ENCODE peak calls at places on chromosome 18, in eight cellular contexts. Y, M, N, I, B, F, G and L are unnamed samples.

GRCh38 chr18:24659837-24660720 is 199.6 kb downstream of the HRH4 start:
- DNase-seq in F (peak; percentile 11), G (peak; percentile 53), B (no peak), Y (no peak), M (no peak), I (peak; percentile 14), N (no peak), L (peak; percentile 65)

GRCh38 chr18:58211510-58211909 is 167.5 kb downstream of the NEDD4L start:
- DNase-seq in Y (no peak), M (no peak), G (no peak), B (no peak), F (no peak), I (no peak), N (no peak), L (no peak)

GRCh38 chr18:2150566-2150965 is 420.7 kb downstream of the METTL4 start:
- DNase-seq in B (no peak), F (no peak), N (no peak), G (no peak), M (no peak), I (no peak), Y (no peak), L (no peak)

GRCh38 chr18:7000484-7001096 is 117.0 kb downstream of the LAMA1 start:
- DNase-seq in B (no peak), G (no peak), N (no peak), I (no peak), F (peak; percentile 49), M (peak; percentile 4), Y (no peak), L (no peak)

GRCh38 chr18:63963610-63964256 is 6.1 kb upstream of the SERPINB8 start:
- DNase-seq in Y (peak; percentile 46), G (no peak), F (peak; percentile 76), M (peak; percentile 36), B (no peak), N (peak; percentile 45), I (no peak), L (peak; percentile 69)

GRCh38 chr18:51340332-51340731 is 142.9 kb upstream of the MEX3C start:
- DNase-seq in G (no peak), F (no peak), N (no peak), M (no peak), Y (no peak), I (no peak), B (no peak), L (no peak)

GRCh38 chr18:10343778-10344177 is 110.7 kb upstream of the APCDD1 start:
- DNase-seq in I (no peak), B (no peak), N (no peak), Y (peak; percentile 63), G (no peak), M (no peak), F (no peak), L (no peak)

GRCh38 chr18:48826806-48827205 is 124.0 kb downstream of the SMAD7 start:
- DNase-seq in G (no peak), Y (no peak), N (no peak), B (peak; percentile 53), I (no peak), F (no peak), M (no peak), L (no peak)

GRCh38 chr18:56747857-56748256 is 96.7 kb downstream of the WDR7 start:
- DNase-seq in Y (no peak), I (no peak), F (no peak), N (no peak), M (no peak), B (no peak), G (no peak), L (no peak)

GRCh38 chr18:69936191-69936558 is 11.5 kb downstream of the CD226 start:
- DNase-seq in I (no peak), M (no peak), Y (no peak), B (no peak), F (no peak), N (no peak), G (no peak), L (no peak)

GRCh38 chr18:36546028-36546427 is 248.5 kb downstream of the FHOD3 start:
- DNase-seq in F (no peak), B (no peak), N (no peak), I (no peak), Y (no peak), M (no peak), G (no peak), L (no peak)

GRCh38 chr18:23181547-23181946 is 46.3 kb downstream of the CABLES1 start:
- DNase-seq in Y (no peak), B (no peak), N (no peak), G (no peak), M (no peak), F (no peak), I (no peak), L (no peak)

GRCh38 chr18:36281941-36282340 is 15.6 kb upstream of the FHOD3 start:
- DNase-seq in N (no peak), M (no peak), F (peak; percentile 39), B (no peak), G (no peak), Y (no peak), I (no peak), L (no peak)